ENCODE peak calls at places on chromosome 6, in five cellular contexts. One of them, this sample, is unnamed.

GRCh38 chr6:35213161-35213823 is 464 bp upstream of the SCUBE3 start:
- DNase-seq in body of pancreas: no peak
- DNase-seq in MM.1S: no peak
- DNase-seq in tibial nerve: no peak
- DNase-seq in mesenchymal stem cell: no peak
- DNase-seq in this sample: no peak

GRCh38 chr6:140979642-140980091 is 1153.1 kb upstream of the GJE1 start:
- DNase-seq in body of pancreas: peak; percentile 33
- DNase-seq in MM.1S: no peak
- DNase-seq in tibial nerve: peak; percentile 64
- DNase-seq in mesenchymal stem cell: peak; percentile 87
- DNase-seq in this sample: peak; percentile 89

GRCh38 chr6:112153926-112154621 is 66.7 kb downstream of the FAM229B start:
- DNase-seq in body of pancreas: no peak
- DNase-seq in MM.1S: no peak
- DNase-seq in mesenchymal stem cell: peak; percentile 78
- DNase-seq in tibial nerve: no peak
- DNase-seq in this sample: peak; percentile 82

GRCh38 chr6:151054304-151054703 is 185.5 kb upstream of the AKAP12 start:
- DNase-seq in body of pancreas: no peak
- DNase-seq in tibial nerve: peak; percentile 36
- DNase-seq in mesenchymal stem cell: peak; percentile 52
- DNase-seq in MM.1S: no peak
- DNase-seq in this sample: no peak

GRCh38 chr6:73003302-73003701 is 222.0 kb downstream of the KHDC1L start:
- DNase-seq in tibial nerve: no peak
- DNase-seq in body of pancreas: no peak
- DNase-seq in mesenchymal stem cell: no peak
- DNase-seq in MM.1S: no peak
- DNase-seq in this sample: no peak

GRCh38 chr6:124777834-124778233 is 184.4 kb upstream of the RNF217 start:
- DNase-seq in body of pancreas: no peak
- DNase-seq in tibial nerve: no peak
- DNase-seq in MM.1S: no peak
- DNase-seq in mesenchymal stem cell: no peak
- DNase-seq in this sample: no peak

GRCh38 chr6:135739288-135739687 is 112.2 kb upstream of the PDE7B start:
- DNase-seq in tibial nerve: no peak
- DNase-seq in body of pancreas: no peak
- DNase-seq in MM.1S: no peak
- DNase-seq in mesenchymal stem cell: peak; percentile 42
- DNase-seq in this sample: peak; percentile 32

GRCh38 chr6:2124260-2124709 is 121.1 kb downstream of the GMDS start:
- DNase-seq in mesenchymal stem cell: no peak
- DNase-seq in tibial nerve: no peak
- DNase-seq in body of pancreas: no peak
- DNase-seq in MM.1S: no peak
- DNase-seq in this sample: no peak

GRCh38 chr6:26421259-26422144 is 18.8 kb upstream of the BTN3A3 start:
- DNase-seq in MM.1S: peak; percentile 81
- DNase-seq in body of pancreas: peak; percentile 84
- DNase-seq in tibial nerve: peak; percentile 83
- DNase-seq in mesenchymal stem cell: peak; percentile 96
- DNase-seq in this sample: peak; percentile 98

GRCh38 chr6:41430875-41431274 is 95.5 kb downstream of the NCR2 start:
- DNase-seq in MM.1S: no peak
- DNase-seq in mesenchymal stem cell: peak; percentile 82
- DNase-seq in body of pancreas: no peak
- DNase-seq in tibial nerve: no peak
- DNase-seq in this sample: peak; percentile 44

GRCh38 chr6:135521431-135521830 is 23.9 kb upstream of the AHI1 start:
- DNase-seq in mesenchymal stem cell: peak; percentile 56
- DNase-seq in tibial nerve: no peak
- DNase-seq in body of pancreas: no peak
- DNase-seq in MM.1S: no peak
- DNase-seq in this sample: no peak

GRCh38 chr6:1130692-1131091 is 181.2 kb upstream of the FOXQ1 start:
- DNase-seq in body of pancreas: no peak
- DNase-seq in mesenchymal stem cell: peak; percentile 29
- DNase-seq in tibial nerve: no peak
- DNase-seq in MM.1S: no peak
- DNase-seq in this sample: no peak

GRCh38 chr6:7053125-7053784 is 54.5 kb upstream of the RREB1 start:
- DNase-seq in body of pancreas: no peak
- DNase-seq in mesenchymal stem cell: no peak
- DNase-seq in MM.1S: no peak
- DNase-seq in tibial nerve: no peak
- DNase-seq in this sample: no peak

GRCh38 chr6:156336096-156336495 is 441.1 kb upstream of the ARID1B start:
- DNase-seq in MM.1S: no peak
- DNase-seq in mesenchymal stem cell: peak; percentile 3
- DNase-seq in tibial nerve: no peak
- DNase-seq in body of pancreas: peak; percentile 15
- DNase-seq in this sample: no peak

GRCh38 chr6:158850807-158851115 is 31.6 kb upstream of the EZR start:
- DNase-seq in mesenchymal stem cell: no peak
- DNase-seq in tibial nerve: no peak
- DNase-seq in body of pancreas: no peak
- DNase-seq in MM.1S: no peak
- DNase-seq in this sample: peak; percentile 64

GRCh38 chr6:140849441-140849840 is 1283.3 kb upstream of the GJE1 start:
- DNase-seq in body of pancreas: no peak
- DNase-seq in mesenchymal stem cell: no peak
- DNase-seq in tibial nerve: no peak
- DNase-seq in MM.1S: no peak
- DNase-seq in this sample: no peak

GRCh38 chr6:81606965-81607381 is 145.5 kb downstream of the TENT5A start:
- DNase-seq in tibial nerve: no peak
- DNase-seq in MM.1S: no peak
- DNase-seq in body of pancreas: no peak
- DNase-seq in mesenchymal stem cell: no peak
- DNase-seq in this sample: peak; percentile 82

GRCh38 chr6:56102216-56102615 is 145.2 kb downstream of the COL21A1 start:
- DNase-seq in body of pancreas: no peak
- DNase-seq in mesenchymal stem cell: no peak
- DNase-seq in tibial nerve: no peak
- DNase-seq in MM.1S: no peak
- DNase-seq in this sample: peak; percentile 52

GRCh38 chr6:137240168-137240567 is 21.0 kb upstream of the IFNGR1 start:
- DNase-seq in mesenchymal stem cell: peak; percentile 94
- DNase-seq in tibial nerve: no peak
- DNase-seq in body of pancreas: peak; percentile 78
- DNase-seq in MM.1S: peak; percentile 50
- DNase-seq in this sample: peak; percentile 97

GRCh38 chr6:10627800-10628199 is 66.6 kb downstream of the C6orf52 start:
- DNase-seq in MM.1S: no peak
- DNase-seq in tibial nerve: no peak
- DNase-seq in mesenchymal stem cell: no peak
- DNase-seq in body of pancreas: no peak
- DNase-seq in this sample: no peak

GRCh38 chr6:129153257-129153656 is 270.3 kb downstream of the LAMA2 start:
- DNase-seq in MM.1S: no peak
- DNase-seq in body of pancreas: no peak
- DNase-seq in mesenchymal stem cell: no peak
- DNase-seq in tibial nerve: no peak
- DNase-seq in this sample: no peak

GRCh38 chr6:25423358-25423757 is 144.2 kb downstream of the CARMIL1 start:
- DNase-seq in mesenchymal stem cell: no peak
- DNase-seq in tibial nerve: no peak
- DNase-seq in MM.1S: no peak
- DNase-seq in body of pancreas: no peak
- DNase-seq in this sample: no peak

GRCh38 chr6:108895591-108895990 is 47.4 kb downstream of the ARMC2 start:
- DNase-seq in mesenchymal stem cell: peak; percentile 77
- DNase-seq in body of pancreas: no peak
- DNase-seq in MM.1S: no peak
- DNase-seq in tibial nerve: no peak
- DNase-seq in this sample: peak; percentile 63

GRCh38 chr6:88730602-88731001 is 232.8 kb downstream of the RNGTT start:
- DNase-seq in mesenchymal stem cell: no peak
- DNase-seq in body of pancreas: no peak
- DNase-seq in MM.1S: no peak
- DNase-seq in tibial nerve: no peak
- DNase-seq in this sample: peak; percentile 49

GRCh38 chr6:7742214-7742613 is 16.3 kb downstream of the BMP6 start:
- DNase-seq in MM.1S: no peak
- DNase-seq in tibial nerve: no peak
- DNase-seq in mesenchymal stem cell: no peak
- DNase-seq in body of pancreas: no peak
- DNase-seq in this sample: no peak

GRCh38 chr6:13112921-13113320 is 215.4 kb downstream of the TBC1D7 start:
- DNase-seq in tibial nerve: no peak
- DNase-seq in MM.1S: no peak
- DNase-seq in mesenchymal stem cell: no peak
- DNase-seq in body of pancreas: no peak
- DNase-seq in this sample: no peak

GRCh38 chr6:3356056-3356823 is 97.5 kb downstream of the PSMG4 start:
- DNase-seq in tibial nerve: peak; percentile 78
- DNase-seq in MM.1S: peak; percentile 70
- DNase-seq in mesenchymal stem cell: peak; percentile 71
- DNase-seq in body of pancreas: peak; percentile 82
- DNase-seq in this sample: no peak
- H3K4me1 ChIP-seq in tibial nerve: peaks cover 59% of the 10 kb centered on the region
- H3K4me1 ChIP-seq in MM.1S: peaks cover 7% of the 10 kb centered on the region
- H3K4me1 ChIP-seq in mesenchymal stem cell: peaks cover 4% of the 10 kb centered on the region
- H3K4me1 ChIP-seq in body of pancreas: peaks cover 64% of the 10 kb centered on the region
- H3K4me1 ChIP-seq in this sample: peaks cover 32% of the 10 kb centered on the region

GRCh38 chr6:75689576-75689975 is 59.5 kb upstream of the MYO6 start:
- DNase-seq in mesenchymal stem cell: no peak
- DNase-seq in MM.1S: no peak
- DNase-seq in tibial nerve: no peak
- DNase-seq in body of pancreas: no peak
- DNase-seq in this sample: no peak
- H3K36me3 ChIP-seq in mesenchymal stem cell: peaks cover 60% of the 10 kb centered on the region
- H3K36me3 ChIP-seq in MM.1S: no peaks in the 10 kb centered on the region
- H3K36me3 ChIP-seq in tibial nerve: peaks cover 66% of the 10 kb centered on the region
- H3K36me3 ChIP-seq in body of pancreas: no peaks in the 10 kb centered on the region
- H3K36me3 ChIP-seq in this sample: peaks cover 37% of the 10 kb centered on the region

GRCh38 chr6:99612551-99613397 is 6.1 kb downstream of the PRDM13 start:
- DNase-seq in mesenchymal stem cell: no peak
- DNase-seq in MM.1S: no peak
- DNase-seq in body of pancreas: no peak
- DNase-seq in tibial nerve: no peak
- DNase-seq in this sample: no peak
- H3K4me3 ChIP-seq in mesenchymal stem cell: peak overlapping the region; percentile 37
- H3K4me3 ChIP-seq in MM.1S: peak overlapping the region; percentile 81
- H3K4me3 ChIP-seq in body of pancreas: peak overlapping the region; percentile 8
- H3K4me3 ChIP-seq in tibial nerve: peak overlapping the region; percentile 25
- H3K4me3 ChIP-seq in this sample: peak overlapping the region; percentile 48

DNA sequence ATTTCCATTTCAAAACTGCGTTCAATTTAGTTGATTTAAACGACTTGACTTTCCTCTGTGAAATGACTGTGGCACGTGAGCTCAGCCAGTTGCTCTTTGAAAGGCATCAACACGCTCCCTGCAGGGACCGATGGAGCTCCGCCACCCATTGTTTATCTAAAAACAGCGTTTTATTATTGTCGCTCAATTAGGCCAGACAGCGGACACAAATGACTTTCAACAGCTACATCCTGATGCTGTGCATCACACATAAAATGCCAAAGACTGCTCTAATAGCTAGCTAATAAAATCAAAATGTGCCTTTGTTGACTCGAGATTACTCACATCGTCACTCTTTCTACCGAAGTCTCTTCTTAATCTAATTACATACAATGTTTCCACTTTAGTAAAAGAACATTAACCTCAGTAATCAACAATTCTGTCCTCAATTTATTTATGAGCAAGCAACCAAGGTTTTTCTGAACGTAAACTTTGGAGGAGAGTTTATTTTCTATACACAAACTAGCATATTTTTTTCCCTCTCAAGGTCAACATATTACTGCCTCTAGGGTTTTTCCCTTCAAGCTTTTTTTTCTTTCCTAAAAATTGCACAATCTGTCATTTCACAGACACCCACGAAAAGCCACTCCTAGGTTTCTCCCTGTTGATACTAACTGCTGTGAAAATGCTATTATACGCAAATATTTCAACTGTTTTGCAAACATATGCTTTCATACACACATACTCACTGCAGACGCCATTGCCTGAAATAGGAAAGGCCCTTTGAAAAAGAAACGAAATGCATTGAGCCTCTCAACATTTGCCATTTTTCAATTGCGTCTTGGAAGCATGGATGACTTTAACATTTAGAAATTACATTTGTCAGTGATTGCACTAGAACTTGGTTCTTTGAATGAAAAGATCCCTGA is 332.8 kb downstream of the CD83 start:
- DNase-seq in MM.1S: no peak
- DNase-seq in tibial nerve: no peak
- DNase-seq in mesenchymal stem cell: peak; percentile 44
- DNase-seq in body of pancreas: no peak
- DNase-seq in this sample: peak; percentile 36
- H3K4me1 ChIP-seq in MM.1S: no peaks in the 10 kb centered on the region
- H3K4me1 ChIP-seq in tibial nerve: peaks cover 17% of the 10 kb centered on the region
- H3K4me1 ChIP-seq in mesenchymal stem cell: peaks cover 3% of the 10 kb centered on the region
- H3K4me1 ChIP-seq in body of pancreas: no peaks in the 10 kb centered on the region
- H3K4me1 ChIP-seq in this sample: peaks cover 7% of the 10 kb centered on the region

GRCh38 chr6:3136361-3136760 is 17.9 kb downstream of the BPHL start:
- DNase-seq in tibial nerve: no peak
- DNase-seq in MM.1S: no peak
- DNase-seq in body of pancreas: peak; percentile 53
- DNase-seq in mesenchymal stem cell: no peak
- DNase-seq in this sample: no peak

GRCh38 chr6:3140201-3140600 is 17.1 kb downstream of the TUBB2A start:
- DNase-seq in MM.1S: no peak
- DNase-seq in tibial nerve: no peak
- DNase-seq in mesenchymal stem cell: no peak
- DNase-seq in body of pancreas: no peak
- DNase-seq in this sample: no peak

GRCh38 chr6:3139090-3139903 is 18.0 kb downstream of the TUBB2A start:
- DNase-seq in tibial nerve: peak; percentile 60
- DNase-seq in body of pancreas: peak; percentile 91
- DNase-seq in MM.1S: no peak
- DNase-seq in mesenchymal stem cell: peak; percentile 84
- DNase-seq in this sample: peak; percentile 55

GRCh38 chr6:3137057-3137777 is 18.7 kb downstream of the BPHL start:
- DNase-seq in body of pancreas: peak; percentile 51
- DNase-seq in tibial nerve: no peak
- DNase-seq in mesenchymal stem cell: peak; percentile 17
- DNase-seq in MM.1S: no peak
- DNase-seq in this sample: peak; percentile 14

DNA sequence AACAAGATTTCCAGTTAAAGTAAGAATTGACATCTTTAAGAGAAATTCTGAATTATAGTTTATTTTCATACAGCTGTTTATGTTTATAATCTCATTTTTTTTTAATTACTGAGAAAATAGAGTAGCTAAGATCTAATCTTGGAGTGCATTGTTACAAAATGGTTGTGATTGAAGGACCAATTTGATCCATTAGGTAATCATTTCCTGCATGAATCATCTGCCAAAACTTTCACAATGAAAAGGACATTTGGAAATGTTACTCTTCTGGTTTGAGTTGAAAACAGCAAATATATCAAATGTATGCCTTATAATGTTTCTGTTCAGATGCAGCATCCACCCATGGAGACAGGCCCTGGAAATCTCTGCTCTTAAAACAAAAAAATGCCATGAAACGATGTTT is 19.0 kb downstream of the TUBB2A start:
- DNase-seq in tibial nerve: no peak
- DNase-seq in mesenchymal stem cell: peak; percentile 44
- DNase-seq in MM.1S: no peak
- DNase-seq in body of pancreas: no peak
- DNase-seq in this sample: peak; percentile 79
- H3K36me3 ChIP-seq in tibial nerve: peaks cover 85% of the 10 kb centered on the region
- H3K36me3 ChIP-seq in mesenchymal stem cell: peaks cover 80% of the 10 kb centered on the region
- H3K36me3 ChIP-seq in MM.1S: no peaks in the 10 kb centered on the region
- H3K36me3 ChIP-seq in body of pancreas: no peaks in the 10 kb centered on the region
- H3K36me3 ChIP-seq in this sample: peaks cover 53% of the 10 kb centered on the region

This sample was measured in adipocyte.